ENCODE peak calls at places on chromosomes 3 and 15, in six cellular contexts. X, N, B, H, M and R are unnamed samples.

GRCh38 chr3:179716811-179717210 is 64.0 kb downstream of the USP13 start:
- DNase-seq in X (no peak), N (peak; percentile 83), B (no peak), H (no peak), M (no peak), R (no peak)

GRCh38 chr3:152159328-152159727 is 109.4 kb upstream of the MBNL1 start:
- DNase-seq in X (no peak), N (peak; percentile 84), B (no peak), H (no peak), M (no peak), R (no peak)

GRCh38 chr3:9781978-9782575 is 10.2 kb downstream of the TADA3 start:
- DNase-seq in X (no peak), N (no peak), B (no peak), H (no peak), M (no peak), R (no peak)

GRCh38 chr15:71085809-71086208 is 29.5 kb upstream of the THSD4 start:
- DNase-seq in X (no peak), N (no peak), B (no peak), H (no peak), M (no peak), R (peak; percentile 88)

GRCh38 chr15:82128401-82129143 is 82.8 kb upstream of the MEX3B start:
- DNase-seq in X (no peak), N (no peak), B (no peak), H (no peak), M (no peak), R (no peak)

GRCh38 chr15:76988874-76989780 is 5.8 kb upstream of the PSTPIP1 start:
- DNase-seq in X (no peak), N (no peak), B (no peak), H (no peak), M (no peak), R (peak; percentile 31)

GRCh38 chr3:178707632-178708031 is 171.4 kb downstream of the KCNMB2 start:
- DNase-seq in X (no peak), N (no peak), B (no peak), H (no peak), M (no peak), R (no peak)

GRCh38 chr3:195150194-195151118 is 120.5 kb downstream of the XXYLT1 start:
- DNase-seq in X (no peak), N (peak; percentile 91), B (no peak), H (no peak), M (no peak), R (peak; percentile 78)

GRCh38 chr15:25936004-25936403 is 72.9 kb upstream of the ATP10A start:
- DNase-seq in X (no peak), N (no peak), B (no peak), H (no peak), M (no peak), R (no peak)

GRCh38 chr15:40241305-40242215 is 2.7 kb downstream of the PAK6 start:
- DNase-seq in X (no peak), N (no peak), B (no peak), H (no peak), M (no peak), R (no peak)

GRCh38 chr3:61638721-61639120 is 77.3 kb downstream of the PTPRG start:
- DNase-seq in X (no peak), N (peak; percentile 8), B (no peak), H (no peak), M (no peak), R (no peak)

GRCh38 chr3:79618883-79619282 is 148.9 kb downstream of the ROBO1 start:
- DNase-seq in X (no peak), N (no peak), B (no peak), H (no peak), M (no peak), R (no peak)

GRCh38 chr15:83365370-83365938 is 81.0 kb upstream of the BNC1 start:
- DNase-seq in X (no peak), N (peak; percentile 90), B (no peak), H (no peak), M (no peak), R (peak; percentile 63)

GRCh38 chr15:25545017-25545416 is 106.2 kb upstream of the UBE3A start:
- DNase-seq in X (no peak), N (no peak), B (no peak), H (no peak), M (no peak), R (no peak)

GRCh38 chr3:97232635-97233034 is 418.2 kb downstream of the EPHA6 start:
- DNase-seq in X (no peak), N (no peak), B (no peak), H (no peak), M (no peak), R (no peak)

GRCh38 chr3:159845737-159846136 is 142.9 kb upstream of the IL12A start:
- DNase-seq in X (no peak), N (no peak), B (no peak), H (no peak), M (no peak), R (no peak)

GRCh38 chr3:108099679-108100428 is 9.0 kb upstream of the CD47 start:
- DNase-seq in X (no peak), N (no peak), B (no peak), H (no peak), M (no peak), R (no peak)

GRCh38 chr3:66394261-66395249 is 106.3 kb downstream of the LRIG1 start:
- DNase-seq in X (no peak), N (peak; percentile 88), B (no peak), H (no peak), M (no peak), R (no peak)

GRCh38 chr3:100912571-100912970 is 80.7 kb downstream of the ABI3BP start:
- DNase-seq in X (no peak), N (no peak), B (no peak), H (no peak), M (no peak), R (no peak)

GRCh38 chr3:27533718-27534578 is 49.8 kb upstream of the SLC4A7 start:
- DNase-seq in X (no peak), N (peak; percentile 93), B (no peak), H (no peak), M (no peak), R (peak; percentile 94)

GRCh38 chr3:193590088-193590856 is 2.7 kb upstream of the OPA1 start:
- DNase-seq in X (no peak), N (peak; percentile 76), B (no peak), H (no peak), M (no peak), R (no peak)